ENCODE peak calls at places on chromosomes 2 and 18, in seven cellular contexts. One of them, this sample, is unnamed.

GRCh38 chr2:147558620-147559019 is 286.2 kb upstream of the ACVR2A start:
- DNase-seq in activated T-helper 1 cell treated with anti-CD3 and anti-CD28 coated beads, Interleukin-12 subunit alpha, Interleukin-12 subunit beta, Interleukin-2, Interleukin-4 antibody, amounts not matched to agents 30 ng/mL and 10 ng/mL and 1 ng/mL, durations not matched to agents 14 hours and 24 hours and 36 hours: no peak
- DNase-seq in iris pigment epithelial cell: no peak
- DNase-seq in posterior cingulate gyrus: no peak
- DNase-seq in activated CD4-positive, alpha-beta T cell treated with anti-CD3 and anti-CD28 coated beads, Interleukin-2, amount 50 U/mL, for 4 hours: no peak
- DNase-seq in ecto neural progenitor cell: no peak
- DNase-seq in activated CD8-positive, alpha-beta memory T cell treated with anti-CD3 and anti-CD28 coated beads for 24 hours: no peak
- DNase-seq in this sample: no peak

GRCh38 chr2:235002198-235003095 is 50.6 kb downstream of the SH3BP4 start:
- DNase-seq in activated T-helper 1 cell treated with anti-CD3 and anti-CD28 coated beads, Interleukin-12 subunit alpha, Interleukin-12 subunit beta, Interleukin-2, Interleukin-4 antibody, amounts not matched to agents 30 ng/mL and 10 ng/mL and 1 ng/mL, durations not matched to agents 14 hours and 24 hours and 36 hours: no peak
- DNase-seq in iris pigment epithelial cell: peak; percentile 89
- DNase-seq in posterior cingulate gyrus: no peak
- DNase-seq in activated CD4-positive, alpha-beta T cell treated with anti-CD3 and anti-CD28 coated beads, Interleukin-2, amount 50 U/mL, for 4 hours: no peak
- DNase-seq in ecto neural progenitor cell: no peak
- DNase-seq in activated CD8-positive, alpha-beta memory T cell treated with anti-CD3 and anti-CD28 coated beads for 24 hours: no peak
- DNase-seq in this sample: peak; percentile 53

GRCh38 chr2:227411990-227412350 is 24.2 kb upstream of the SCYGR1 start:
- DNase-seq in activated T-helper 1 cell treated with anti-CD3 and anti-CD28 coated beads, Interleukin-12 subunit alpha, Interleukin-12 subunit beta, Interleukin-2, Interleukin-4 antibody, amounts not matched to agents 30 ng/mL and 10 ng/mL and 1 ng/mL, durations not matched to agents 14 hours and 24 hours and 36 hours: no peak
- DNase-seq in iris pigment epithelial cell: peak; percentile 78
- DNase-seq in posterior cingulate gyrus: no peak
- DNase-seq in activated CD4-positive, alpha-beta T cell treated with anti-CD3 and anti-CD28 coated beads, Interleukin-2, amount 50 U/mL, for 4 hours: no peak
- DNase-seq in ecto neural progenitor cell: peak; percentile 18
- DNase-seq in activated CD8-positive, alpha-beta memory T cell treated with anti-CD3 and anti-CD28 coated beads for 24 hours: no peak
- DNase-seq in this sample: no peak

GRCh38 chr2:113240915-113241911 is 37.5 kb downstream of the PAX8 start:
- DNase-seq in activated T-helper 1 cell treated with anti-CD3 and anti-CD28 coated beads, Interleukin-12 subunit alpha, Interleukin-12 subunit beta, Interleukin-2, Interleukin-4 antibody, amounts not matched to agents 30 ng/mL and 10 ng/mL and 1 ng/mL, durations not matched to agents 14 hours and 24 hours and 36 hours: no peak
- DNase-seq in iris pigment epithelial cell: peak; percentile 96
- DNase-seq in posterior cingulate gyrus: no peak
- DNase-seq in activated CD4-positive, alpha-beta T cell treated with anti-CD3 and anti-CD28 coated beads, Interleukin-2, amount 50 U/mL, for 4 hours: peak; percentile 33
- DNase-seq in ecto neural progenitor cell: no peak
- DNase-seq in activated CD8-positive, alpha-beta memory T cell treated with anti-CD3 and anti-CD28 coated beads for 24 hours: peak; percentile 74
- DNase-seq in this sample: peak; percentile 87

GRCh38 chr2:162917626-162918025 is 79.1 kb upstream of the KCNH7 start:
- DNase-seq in activated T-helper 1 cell treated with anti-CD3 and anti-CD28 coated beads, Interleukin-12 subunit alpha, Interleukin-12 subunit beta, Interleukin-2, Interleukin-4 antibody, amounts not matched to agents 30 ng/mL and 10 ng/mL and 1 ng/mL, durations not matched to agents 14 hours and 24 hours and 36 hours: no peak
- DNase-seq in iris pigment epithelial cell: no peak
- DNase-seq in posterior cingulate gyrus: no peak
- DNase-seq in activated CD4-positive, alpha-beta T cell treated with anti-CD3 and anti-CD28 coated beads, Interleukin-2, amount 50 U/mL, for 4 hours: no peak
- DNase-seq in ecto neural progenitor cell: no peak
- DNase-seq in activated CD8-positive, alpha-beta memory T cell treated with anti-CD3 and anti-CD28 coated beads for 24 hours: no peak
- DNase-seq in this sample: no peak

GRCh38 chr2:215022418-215022817 is 116.0 kb downstream of the ABCA12 start:
- DNase-seq in activated T-helper 1 cell treated with anti-CD3 and anti-CD28 coated beads, Interleukin-12 subunit alpha, Interleukin-12 subunit beta, Interleukin-2, Interleukin-4 antibody, amounts not matched to agents 30 ng/mL and 10 ng/mL and 1 ng/mL, durations not matched to agents 14 hours and 24 hours and 36 hours: no peak
- DNase-seq in iris pigment epithelial cell: peak; percentile 31
- DNase-seq in posterior cingulate gyrus: no peak
- DNase-seq in activated CD4-positive, alpha-beta T cell treated with anti-CD3 and anti-CD28 coated beads, Interleukin-2, amount 50 U/mL, for 4 hours: no peak
- DNase-seq in ecto neural progenitor cell: no peak
- DNase-seq in activated CD8-positive, alpha-beta memory T cell treated with anti-CD3 and anti-CD28 coated beads for 24 hours: no peak
- DNase-seq in this sample: no peak

GRCh38 chr18:59656488-59656887 is 40.7 kb downstream of the CCBE1 start:
- DNase-seq in activated T-helper 1 cell treated with anti-CD3 and anti-CD28 coated beads, Interleukin-12 subunit alpha, Interleukin-12 subunit beta, Interleukin-2, Interleukin-4 antibody, amounts not matched to agents 30 ng/mL and 10 ng/mL and 1 ng/mL, durations not matched to agents 14 hours and 24 hours and 36 hours: no peak
- DNase-seq in iris pigment epithelial cell: no peak
- DNase-seq in posterior cingulate gyrus: no peak
- DNase-seq in activated CD4-positive, alpha-beta T cell treated with anti-CD3 and anti-CD28 coated beads, Interleukin-2, amount 50 U/mL, for 4 hours: no peak
- DNase-seq in ecto neural progenitor cell: no peak
- DNase-seq in activated CD8-positive, alpha-beta memory T cell treated with anti-CD3 and anti-CD28 coated beads for 24 hours: no peak
- DNase-seq in this sample: no peak

GRCh38 chr18:73381361-73382031 is 513.7 kb upstream of the NETO1 start:
- DNase-seq in activated T-helper 1 cell treated with anti-CD3 and anti-CD28 coated beads, Interleukin-12 subunit alpha, Interleukin-12 subunit beta, Interleukin-2, Interleukin-4 antibody, amounts not matched to agents 30 ng/mL and 10 ng/mL and 1 ng/mL, durations not matched to agents 14 hours and 24 hours and 36 hours: no peak
- DNase-seq in iris pigment epithelial cell: no peak
- DNase-seq in posterior cingulate gyrus: no peak
- DNase-seq in activated CD4-positive, alpha-beta T cell treated with anti-CD3 and anti-CD28 coated beads, Interleukin-2, amount 50 U/mL, for 4 hours: no peak
- DNase-seq in ecto neural progenitor cell: no peak
- DNase-seq in activated CD8-positive, alpha-beta memory T cell treated with anti-CD3 and anti-CD28 coated beads for 24 hours: no peak
- DNase-seq in this sample: no peak

GRCh38 chr18:64416990-64417389 is 268.1 kb upstream of the LINC00305 start:
- DNase-seq in activated T-helper 1 cell treated with anti-CD3 and anti-CD28 coated beads, Interleukin-12 subunit alpha, Interleukin-12 subunit beta, Interleukin-2, Interleukin-4 antibody, amounts not matched to agents 30 ng/mL and 10 ng/mL and 1 ng/mL, durations not matched to agents 14 hours and 24 hours and 36 hours: no peak
- DNase-seq in iris pigment epithelial cell: no peak
- DNase-seq in posterior cingulate gyrus: no peak
- DNase-seq in activated CD4-positive, alpha-beta T cell treated with anti-CD3 and anti-CD28 coated beads, Interleukin-2, amount 50 U/mL, for 4 hours: no peak
- DNase-seq in ecto neural progenitor cell: no peak
- DNase-seq in activated CD8-positive, alpha-beta memory T cell treated with anti-CD3 and anti-CD28 coated beads for 24 hours: no peak
- DNase-seq in this sample: no peak

GRCh38 chr2:152651834-152652233 is 65.4 kb downstream of the PRPF40A start:
- DNase-seq in activated T-helper 1 cell treated with anti-CD3 and anti-CD28 coated beads, Interleukin-12 subunit alpha, Interleukin-12 subunit beta, Interleukin-2, Interleukin-4 antibody, amounts not matched to agents 30 ng/mL and 10 ng/mL and 1 ng/mL, durations not matched to agents 14 hours and 24 hours and 36 hours: no peak
- DNase-seq in iris pigment epithelial cell: no peak
- DNase-seq in posterior cingulate gyrus: no peak
- DNase-seq in activated CD4-positive, alpha-beta T cell treated with anti-CD3 and anti-CD28 coated beads, Interleukin-2, amount 50 U/mL, for 4 hours: no peak
- DNase-seq in ecto neural progenitor cell: no peak
- DNase-seq in activated CD8-positive, alpha-beta memory T cell treated with anti-CD3 and anti-CD28 coated beads for 24 hours: no peak
- DNase-seq in this sample: no peak

GRCh38 chr2:179809606-179810005 is 51.8 kb downstream of the ZNF385B start:
- DNase-seq in activated T-helper 1 cell treated with anti-CD3 and anti-CD28 coated beads, Interleukin-12 subunit alpha, Interleukin-12 subunit beta, Interleukin-2, Interleukin-4 antibody, amounts not matched to agents 30 ng/mL and 10 ng/mL and 1 ng/mL, durations not matched to agents 14 hours and 24 hours and 36 hours: no peak
- DNase-seq in iris pigment epithelial cell: no peak
- DNase-seq in posterior cingulate gyrus: no peak
- DNase-seq in activated CD4-positive, alpha-beta T cell treated with anti-CD3 and anti-CD28 coated beads, Interleukin-2, amount 50 U/mL, for 4 hours: no peak
- DNase-seq in ecto neural progenitor cell: no peak
- DNase-seq in activated CD8-positive, alpha-beta memory T cell treated with anti-CD3 and anti-CD28 coated beads for 24 hours: no peak
- DNase-seq in this sample: no peak

GRCh38 chr18:77101410-77102245 is 31.0 kb downstream of the MBP start:
- DNase-seq in activated T-helper 1 cell treated with anti-CD3 and anti-CD28 coated beads, Interleukin-12 subunit alpha, Interleukin-12 subunit beta, Interleukin-2, Interleukin-4 antibody, amounts not matched to agents 30 ng/mL and 10 ng/mL and 1 ng/mL, durations not matched to agents 14 hours and 24 hours and 36 hours: peak; percentile 31
- DNase-seq in iris pigment epithelial cell: peak; percentile 99
- DNase-seq in posterior cingulate gyrus: no peak
- DNase-seq in activated CD4-positive, alpha-beta T cell treated with anti-CD3 and anti-CD28 coated beads, Interleukin-2, amount 50 U/mL, for 4 hours: peak; percentile 39
- DNase-seq in ecto neural progenitor cell: peak; percentile 43
- DNase-seq in activated CD8-positive, alpha-beta memory T cell treated with anti-CD3 and anti-CD28 coated beads for 24 hours: peak; percentile 82
- DNase-seq in this sample: peak; percentile 93